ENCODE peak calls at places on chromosomes 16 and 17, in four cellular contexts. U is AG04450, Q is cerebellar nuclear complex, P is cardiac fibroblast. V is an unnamed sample.

GRCh38 chr16:20906225-20906870 is 5.8 kb downstream of the LYRM1 start:
- DNase-seq in U (peak), Q (no peak), P (peak), V (peak)

GRCh38 chr17:39889200-39889599 is 21.2 kb downstream of the ZPBP2 start:
- DNase-seq in U (no peak), Q (no peak), P (no peak), V (no peak)

GRCh38 chr16:1929105-1929504 is 10.9 kb upstream of the HS3ST6 start:
- DNase-seq in U (no peak), Q (no peak), P (peak), V (no peak)

GRCh38 chr16:31201511-31202401 is 804 bp downstream of the PYCARD start:
- DNase-seq in U (no peak), Q (no peak), P (no peak), V (no peak)

GRCh38 chr16:11308493-11309283 is 27.6 kb upstream of the PRM1 start:
- DNase-seq in U (no peak), Q (no peak), P (no peak), V (no peak)

GRCh38 chr17:48500435-48501426 is 30.1 kb downstream of the HOXB1 start:
- DNase-seq in U (no peak), Q (no peak), P (peak), V (no peak)

GRCh38 chr16:88005148-88005547 is 53.9 kb downstream of the BANP start:
- DNase-seq in U (no peak), Q (no peak), P (no peak), V (no peak)

GRCh38 chr17:43529977-43530302 is 16.2 kb downstream of the ETV4 start:
- DNase-seq in U (no peak), Q (no peak), P (no peak), V (no peak)

GRCh38 chr16:76278976-76279375 is 1.8 kb downstream of the CNTNAP4 start:
- DNase-seq in U (no peak), Q (peak), P (peak), V (peak)

V was measured in hepatic stellate cell.